ENCODE peak calls at places on chromosome 20, in seven cellular contexts. R, B, E, S, Z, O and D are unnamed samples.

GRCh38 chr20:62025832-62026563 is 39.7 kb downstream of the TAF4 start:
- DNase-seq in R (peak), B (no peak), E (no peak), S (peak), Z (peak), O (no peak), D (peak)

GRCh38 chr20:856361-856775 is 22.9 kb downstream of the FAM110A start:
- DNase-seq in R (peak), B (no peak), E (no peak), S (no peak), Z (peak), O (peak), D (no peak)

GRCh38 chr20:1505871-1506270 is 14.7 kb upstream of the SIRPB2 start:
- DNase-seq in R (no peak), B (no peak), E (no peak), S (no peak), Z (no peak), O (no peak), D (no peak)

GRCh38 chr20:51923611-51924010 is 121.3 kb upstream of the SALL4 start:
- DNase-seq in R (no peak), B (no peak), E (no peak), S (no peak), Z (no peak), O (no peak), D (no peak)

GRCh38 chr20:19524691-19525090 is 233.4 kb upstream of the RIN2 start:
- DNase-seq in R (no peak), B (no peak), E (no peak), S (no peak), Z (no peak), O (no peak), D (no peak)

GRCh38 chr20:36203861-36204260 is 32.4 kb upstream of the AAR2 start:
- DNase-seq in R (no peak), B (no peak), E (no peak), S (no peak), Z (no peak), O (no peak), D (no peak)

GRCh38 chr20:4720121-4720976 is 1.4 kb upstream of the PRND start:
- DNase-seq in R (peak), B (peak), E (peak), S (peak), Z (peak), O (peak), D (peak)

GRCh38 chr20:53100476-53100911 is 128.3 kb downstream of the TSHZ2 start:
- DNase-seq in R (no peak), B (no peak), E (no peak), S (no peak), Z (peak), O (no peak), D (no peak)

GRCh38 chr20:33630507-33630906 is 31.6 kb upstream of the C20orf144 start:
- DNase-seq in R (no peak), B (no peak), E (no peak), S (no peak), Z (peak), O (no peak), D (no peak)

GRCh38 chr20:43786885-43787284 is 60.1 kb upstream of the GTSF1L start:
- DNase-seq in R (no peak), B (no peak), E (no peak), S (no peak), Z (no peak), O (no peak), D (no peak)

GRCh38 chr20:61391812-61392520 is 139.9 kb downstream of the CDH4 start:
- DNase-seq in R (no peak), B (no peak), E (no peak), S (no peak), Z (no peak), O (no peak), D (no peak)

GRCh38 chr20:1930165-1930564 is 35.0 kb downstream of the SIRPA start:
- DNase-seq in R (peak), B (no peak), E (no peak), S (peak), Z (no peak), O (no peak), D (no peak)

GRCh38 chr20:32638848-32639247 is 34.9 kb downstream of the C20orf203 start:
- DNase-seq in R (no peak), B (no peak), E (peak), S (no peak), Z (peak), O (no peak), D (no peak)

GRCh38 chr20:3767434-3768341 is at the start of gene ADISSP:
- DNase-seq in R (peak), B (peak), E (peak), S (peak), Z (peak), O (peak), D (peak)

GRCh38 chr20:58084966-58085365 is 143.5 kb downstream of the ANKRD60 start:
- DNase-seq in R (peak), B (no peak), E (no peak), S (no peak), Z (no peak), O (no peak), D (no peak)

GRCh38 chr20:3894796-3895195 is 5.6 kb downstream of the PANK2 start:
- DNase-seq in R (no peak), B (no peak), E (no peak), S (no peak), Z (no peak), O (no peak), D (no peak)

GRCh38 chr20:47655635-47656034 is 129.6 kb downstream of the SULF2 start:
- DNase-seq in R (no peak), B (no peak), E (no peak), S (no peak), Z (no peak), O (no peak), D (no peak)

GRCh38 chr20:48745330-48745729 is 82.5 kb downstream of the PREX1 start:
- DNase-seq in R (no peak), B (no peak), E (no peak), S (no peak), Z (no peak), O (no peak), D (no peak)

GRCh38 chr20:53331151-53331973 is 262.3 kb downstream of the ZNF217 start:
- DNase-seq in R (no peak), B (no peak), E (no peak), S (no peak), Z (peak), O (peak), D (no peak)

GRCh38 chr20:17674722-17675518 is 7.1 kb downstream of the RRBP1 start:
- DNase-seq in R (peak), B (no peak), E (no peak), S (no peak), Z (peak), O (no peak), D (no peak)

GRCh38 chr20:58524814-58525213 is 9.6 kb upstream of the APCDD1L start:
- DNase-seq in R (no peak), B (no peak), E (no peak), S (no peak), Z (peak), O (no peak), D (no peak)

GRCh38 chr20:48604426-48604825 is 223.4 kb downstream of the PREX1 start:
- DNase-seq in R (no peak), B (no peak), E (no peak), S (peak), Z (no peak), O (no peak), D (no peak)

GRCh38 chr20:10404023-10404628 is 29.9 kb downstream of the MKKS start:
- DNase-seq in R (no peak), B (no peak), E (no peak), S (no peak), Z (no peak), O (no peak), D (no peak)

GRCh38 chr20:21166801-21167200 is 40.9 kb downstream of the KIZ start:
- DNase-seq in R (no peak), B (no peak), E (no peak), S (no peak), Z (no peak), O (no peak), D (no peak)

GRCh38 chr20:20571068-20571780 is 141.2 kb downstream of the RALGAPA2 start:
- DNase-seq in R (no peak), B (no peak), E (no peak), S (no peak), Z (no peak), O (no peak), D (no peak)

GRCh38 chr20:47688385-47689381 is 96.6 kb downstream of the SULF2 start:
- DNase-seq in R (no peak), B (no peak), E (no peak), S (no peak), Z (no peak), O (no peak), D (no peak)

GRCh38 chr20:47540443-47541354 is 39.0 kb downstream of the NCOA3 start:
- DNase-seq in R (no peak), B (no peak), E (no peak), S (no peak), Z (no peak), O (peak), D (peak)

GRCh38 chr20:44271915-44272663 is 25.0 kb downstream of the GDAP1L1 start:
- DNase-seq in R (no peak), B (no peak), E (no peak), S (no peak), Z (no peak), O (no peak), D (no peak)

GRCh38 chr20:47502271-47502730 is 614 bp downstream of the NCOA3 start:
- DNase-seq in R (peak), B (peak), E (peak), S (no peak), Z (peak), O (no peak), D (no peak)

GRCh38 chr20:45407067-45407745 is 883 bp upstream of the DBNDD2 start:
- DNase-seq in R (no peak), B (peak), E (peak), S (peak), Z (peak), O (no peak), D (no peak)

GRCh38 chr20:37630161-37630560 is 63.7 kb upstream of the CTNNBL1 start:
- DNase-seq in R (no peak), B (no peak), E (no peak), S (no peak), Z (no peak), O (no peak), D (no peak)

GRCh38 chr20:5877128-5877527 is 73.2 kb downstream of the TRMT6 start:
- DNase-seq in R (no peak), B (no peak), E (no peak), S (no peak), Z (no peak), O (no peak), D (no peak)
- TF ChIP-seq CTCF in R (no peak), B (no peak), E (no peak), S (no peak), Z (no peak), O (no peak), D (no peak)

DNA sequence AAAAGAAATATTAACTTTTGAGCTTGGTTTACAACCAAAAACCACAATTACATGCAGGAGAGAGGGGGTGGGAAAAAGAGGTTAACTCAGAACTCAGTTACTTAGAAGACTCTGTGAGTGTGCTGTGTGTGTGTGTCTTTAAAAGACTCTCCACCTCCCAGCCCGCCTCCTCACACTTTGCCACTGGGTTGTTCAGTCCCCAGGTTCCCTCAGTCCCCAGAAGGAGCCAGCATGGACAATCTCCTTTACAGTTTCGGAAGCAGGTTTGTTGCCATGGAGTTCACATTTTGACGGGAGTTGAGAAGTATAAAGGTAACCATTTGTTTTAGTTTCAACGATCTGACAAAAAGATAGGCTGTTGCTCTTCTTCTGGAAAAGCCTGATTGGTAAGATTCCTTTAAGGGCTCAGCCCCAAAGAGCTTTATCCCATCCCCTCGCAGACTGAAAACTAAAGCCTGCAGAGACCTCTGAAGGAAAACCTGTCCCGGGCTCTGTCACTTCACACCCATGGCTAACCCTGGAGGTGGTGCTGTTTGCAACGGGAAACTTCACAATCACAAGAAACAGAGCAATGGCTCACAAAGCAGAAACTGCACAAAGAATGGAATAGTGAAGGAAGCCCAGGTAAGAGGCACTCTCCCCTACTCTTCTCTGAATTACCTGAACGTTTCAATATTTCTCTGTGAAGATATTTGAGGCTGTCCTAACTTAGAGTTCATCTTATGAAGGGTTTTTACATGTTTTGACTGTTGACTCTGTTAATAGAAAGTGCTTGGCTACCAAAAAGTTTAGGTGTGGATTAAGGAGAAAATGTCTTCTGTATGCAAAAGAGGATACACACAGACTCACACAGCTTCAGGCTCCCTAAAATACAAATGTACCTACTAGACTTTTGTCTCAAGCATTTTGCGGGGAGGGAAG is at the start of gene SPTLC3:
- DNase-seq in R (peak), B (peak), E (no peak), S (no peak), Z (peak), O (no peak), D (no peak)
- TF ChIP-seq CTCF in R (no peak), B (no peak), E (peak), S (no peak), Z (peak), O (no peak), D (no peak)

GRCh38 chr20:6160736-6161135 is 37.9 kb upstream of the FERMT1 start:
- DNase-seq in R (no peak), B (no peak), E (no peak), S (no peak), Z (no peak), O (no peak), D (no peak)

GRCh38 chr20:6162239-6162638 is 39.4 kb upstream of the FERMT1 start:
- DNase-seq in R (peak), B (no peak), E (peak), S (peak), Z (peak), O (no peak), D (no peak)

GRCh38 chr20:6152777-6153176 is 29.9 kb upstream of the FERMT1 start:
- DNase-seq in R (no peak), B (no peak), E (no peak), S (no peak), Z (no peak), O (no peak), D (no peak)

GRCh38 chr20:6157345-6157744 is 34.5 kb upstream of the FERMT1 start:
- DNase-seq in R (no peak), B (no peak), E (no peak), S (no peak), Z (no peak), O (no peak), D (no peak)
- TF ChIP-seq CTCF in R (no peak), B (no peak), E (no peak), S (no peak), Z (peak), O (peak), D (no peak)

GRCh38 chr20:63863798-63864544 is 1.1 kb upstream of the TPD52L2 start:
- DNase-seq in R (peak), B (peak), E (peak), S (peak), Z (peak), O (peak), D (peak)

GRCh38 chr20:63861981-63862901 is 943 bp downstream of the ABHD16B start:
- DNase-seq in R (no peak), B (no peak), E (no peak), S (no peak), Z (no peak), O (no peak), D (no peak)

GRCh38 chr20:63864978-63865640 is at the start of gene TPD52L2:
- DNase-seq in R (peak), B (peak), E (peak), S (peak), Z (peak), O (peak), D (peak)

GRCh38 chr20:63863021-63863797 is 1.9 kb upstream of the TPD52L2 start:
- DNase-seq in R (no peak), B (no peak), E (no peak), S (no peak), Z (no peak), O (no peak), D (no peak)

DNA sequence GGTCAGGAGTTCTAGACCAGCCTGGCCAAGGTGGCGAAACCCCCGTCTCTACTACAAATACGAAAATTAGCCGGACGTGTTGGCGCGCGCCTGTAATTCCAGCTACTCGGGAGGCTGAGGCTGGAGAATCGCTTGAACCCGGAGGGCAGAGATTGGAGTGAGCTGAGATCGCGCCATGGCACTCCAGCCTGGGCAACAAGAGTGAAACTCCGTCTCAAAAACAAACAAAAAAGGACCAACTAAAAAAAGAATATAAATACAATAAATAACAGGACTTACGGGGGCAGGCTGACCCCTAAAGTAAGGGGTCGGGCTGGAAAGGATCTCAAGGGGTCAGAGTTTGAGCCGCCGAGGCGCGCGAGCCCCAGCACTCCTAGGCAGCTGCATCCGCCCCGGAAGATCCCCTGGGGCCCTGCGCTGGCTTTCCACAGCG is 509 bp upstream of the TPD52L2 start:
- DNase-seq in R (no peak), B (no peak), E (no peak), S (no peak), Z (no peak), O (no peak), D (no peak)
- TF ChIP-seq CTCF in R (no peak), B (no peak), E (no peak), S (peak), Z (no peak), O (no peak), D (no peak)